ENCODE peak calls at places on chromosomes 13 and 19, in five cellular contexts. X is endothelial cell of umbilical vein; Z is activated CD4-positive, alpha-beta T cell treated with anti-CD3 and anti-CD28 coated beads for 24 hours; D is fibroblast of the conjunctiva; M is hypothalamus. V is an unnamed sample.

GRCh38 chr19:42335374-42335936 is 10.0 kb downstream of the MEGF8 start:
- DNase-seq in X (no peak), Z (no peak), D (no peak), M (no peak), V (no peak)

GRCh38 chr19:47444388-47444821 is 25.1 kb upstream of the MEIS3 start:
- DNase-seq in X (no peak), Z (no peak), D (no peak), M (no peak), V (no peak)

GRCh38 chr13:24306632-24307031 is 2.7 kb upstream of the C1QTNF9 start:
- DNase-seq in X (no peak), Z (no peak), D (no peak), M (no peak), V (no peak)

GRCh38 chr13:39776439-39776838 is 121.0 kb downstream of the COG6 start:
- DNase-seq in X (peak), Z (no peak), D (peak), M (no peak), V (no peak)

GRCh38 chr13:108093616-108094015 is 121.7 kb downstream of the LIG4 start:
- DNase-seq in X (no peak), Z (no peak), D (no peak), M (no peak), V (no peak)

GRCh38 chr19:58538257-58539168 is 5.4 kb upstream of the TRIM28 start:
- DNase-seq in X (peak), Z (no peak), D (no peak), M (no peak), V (no peak)

GRCh38 chr19:17467471-17468301 is 2.6 kb upstream of the SLC27A1 start:
- DNase-seq in X (no peak), Z (no peak), D (no peak), M (no peak), V (no peak)

GRCh38 chr13:65188691-65189090 is 2041.4 kb downstream of the PCDH9 start:
- DNase-seq in X (no peak), Z (no peak), D (no peak), M (no peak), V (no peak)

GRCh38 chr13:98778749-98779148 is 26.3 kb upstream of the SLC15A1 start:
- DNase-seq in X (peak), Z (no peak), D (no peak), M (no peak), V (no peak)

GRCh38 chr19:8532170-8532569 is 18.2 kb upstream of the ZNF414 start:
- DNase-seq in X (no peak), Z (no peak), D (no peak), M (no peak), V (no peak)

GRCh38 chr13:60933638-60934037 is 482.0 kb downstream of the PCDH20 start:
- DNase-seq in X (no peak), Z (no peak), D (no peak), M (no peak), V (no peak)

GRCh38 chr13:35720290-35720689 is 243.8 kb upstream of the MAB21L1 start:
- DNase-seq in X (no peak), Z (no peak), D (no peak), M (no peak), V (no peak)

GRCh38 chr19:15180451-15181390 is 20.1 kb downstream of the NOTCH3 start:
- DNase-seq in X (no peak), Z (no peak), D (no peak), M (no peak), V (no peak)

GRCh38 chr13:45119469-45119989 is 781 bp upstream of the GTF2F2 start:
- DNase-seq in X (no peak), Z (peak), D (no peak), M (no peak), V (peak)

GRCh38 chr13:59409651-59410200 is 754.0 kb downstream of the DIAPH3 start:
- DNase-seq in X (no peak), Z (no peak), D (no peak), M (no peak), V (no peak)

GRCh38 chr19:12794196-12794921 is 3.1 kb downstream of the JUNB start:
- DNase-seq in X (no peak), Z (no peak), D (no peak), M (no peak), V (no peak)

GRCh38 chr13:44748439-44748838 is 172.3 kb upstream of the TSC22D1 start:
- DNase-seq in X (no peak), Z (no peak), D (no peak), M (no peak), V (no peak)

GRCh38 chr19:940591-941291 is 14.9 kb downstream of the ARID3A start:
- DNase-seq in X (peak), Z (peak), D (no peak), M (peak), V (peak)

GRCh38 chr19:55538132-55538531 is 1.2 kb upstream of the SBK2 start:
- DNase-seq in X (no peak), Z (no peak), D (no peak), M (no peak), V (no peak)

GRCh38 chr19:19217110-19217509 is 5.4 kb downstream of the NCAN start:
- DNase-seq in X (no peak), Z (no peak), D (no peak), M (no peak), V (no peak)

GRCh38 chr19:6528544-6529121 is 2.2 kb upstream of the TNFSF9 start:
- DNase-seq in X (no peak), Z (no peak), D (no peak), M (peak), V (no peak)

GRCh38 chr19:16620584-16620983 is 7.4 kb downstream of the MED26 start:
- DNase-seq in X (no peak), Z (no peak), D (no peak), M (no peak), V (no peak)

GRCh38 chr19:10227215-10227971 is 3.7 kb downstream of the S1PR2 start:
- DNase-seq in X (no peak), Z (no peak), D (no peak), M (peak), V (no peak)

GRCh38 chr19:41535029-41535622 is 40.8 kb upstream of the CEACAM21 start:
- DNase-seq in X (peak), Z (no peak), D (no peak), M (no peak), V (no peak)

GRCh38 chr13:71801781-71802180 is 65.2 kb downstream of the DACH1 start:
- DNase-seq in X (no peak), Z (no peak), D (no peak), M (no peak), V (no peak)

GRCh38 chr13:107339209-107339608 is 771.3 kb upstream of the ARGLU1 start:
- DNase-seq in X (no peak), Z (no peak), D (no peak), M (no peak), V (no peak)

GRCh38 chr13:38180100-38180499 is 169.6 kb upstream of the UFM1 start:
- DNase-seq in X (no peak), Z (no peak), D (no peak), M (no peak), V (no peak)

GRCh38 chr19:2266183-2266993 is 10.2 kb upstream of the JSRP1 start:
- DNase-seq in X (peak), Z (no peak), D (peak), M (peak), V (no peak)

GRCh38 chr19:48928164-48929005 is 5.1 kb upstream of the DHDH start:
- DNase-seq in X (no peak), Z (no peak), D (peak), M (no peak), V (no peak)

GRCh38 chr19:34733266-34733825 is 697 bp upstream of the ZNF181 start:
- DNase-seq in X (no peak), Z (no peak), D (no peak), M (no peak), V (peak)

GRCh38 chr19:44212865-44213346 is 574 bp downstream of the ZNF227 start:
- DNase-seq in X (peak), Z (no peak), D (no peak), M (no peak), V (no peak)

GRCh38 chr13:32314968-32315254 is 252 bp downstream of the ZAR1L start:
- DNase-seq in X (no peak), Z (peak), D (no peak), M (no peak), V (peak)

GRCh38 chr19:42606660-42607351 is 12.1 kb upstream of the CEACAM8 start:
- DNase-seq in X (peak), Z (peak), D (peak), M (peak), V (no peak)

GRCh38 chr19:41575998-41576397 is at the start of gene CEACAM21:
- DNase-seq in X (no peak), Z (peak), D (no peak), M (no peak), V (peak)

GRCh38 chr19:31598730-31599238 is 249.5 kb upstream of the TSHZ3 start:
- DNase-seq in X (no peak), Z (no peak), D (no peak), M (no peak), V (no peak)

GRCh38 chr19:38100589-38100988 is 123.4 kb downstream of the DPF1 start:
- DNase-seq in X (no peak), Z (no peak), D (no peak), M (no peak), V (no peak)

GRCh38 chr13:45564108-45564507 is 51.4 kb downstream of the ERICH6B start:
- DNase-seq in X (peak), Z (no peak), D (peak), M (no peak), V (no peak)

GRCh38 chr13:37595162-37595561 is 3.4 kb downstream of the POSTN start:
- DNase-seq in X (peak), Z (no peak), D (no peak), M (no peak), V (no peak)